ENCODE peak calls at places on chromosomes 6 and 20, in four cellular contexts. One of them, this sample, is unnamed.

GRCh38 chr6:149990672-149991402 is 27.1 kb downstream of the ULBP1 start:
- DNase-seq in fibroblast of the aortic adventitia: no peak
- DNase-seq in astrocyte: no peak
- DNase-seq in fibroblast of lung: no peak
- DNase-seq in this sample: no peak

GRCh38 chr6:24933868-24934401 is 1.8 kb downstream of the RIPOR2 start:
- DNase-seq in fibroblast of the aortic adventitia: no peak
- DNase-seq in astrocyte: no peak
- DNase-seq in fibroblast of lung: no peak
- DNase-seq in this sample: no peak

GRCh38 chr20:25460591-25461280 is 53.3 kb downstream of the GINS1 start:
- DNase-seq in fibroblast of the aortic adventitia: no peak
- DNase-seq in astrocyte: no peak
- DNase-seq in fibroblast of lung: no peak
- DNase-seq in this sample: no peak

GRCh38 chr6:131950767-131951575 is at the start of gene CCN2:
- DNase-seq in fibroblast of the aortic adventitia: peak
- DNase-seq in astrocyte: peak
- DNase-seq in fibroblast of lung: peak
- DNase-seq in this sample: peak

GRCh38 chr20:36106606-36107005 is 47.9 kb upstream of the EPB41L1 start:
- DNase-seq in fibroblast of the aortic adventitia: no peak
- DNase-seq in astrocyte: no peak
- DNase-seq in fibroblast of lung: no peak
- DNase-seq in this sample: no peak

GRCh38 chr6:118808794-118809668 is 84.9 kb upstream of the ASF1A start:
- DNase-seq in fibroblast of the aortic adventitia: no peak
- DNase-seq in astrocyte: no peak
- DNase-seq in fibroblast of lung: no peak
- DNase-seq in this sample: no peak

GRCh38 chr6:82589509-82590206 is 226.0 kb downstream of the TPBG start:
- DNase-seq in fibroblast of the aortic adventitia: peak
- DNase-seq in astrocyte: peak
- DNase-seq in fibroblast of lung: peak
- DNase-seq in this sample: peak

GRCh38 chr6:69866351-69867074 is at the start of gene COL19A1:
- DNase-seq in fibroblast of the aortic adventitia: peak
- DNase-seq in astrocyte: no peak
- DNase-seq in fibroblast of lung: peak
- DNase-seq in this sample: no peak

GRCh38 chr6:138520463-138520862 is 21.2 kb upstream of the NHSL1 start:
- DNase-seq in fibroblast of the aortic adventitia: peak
- DNase-seq in astrocyte: no peak
- DNase-seq in fibroblast of lung: no peak
- DNase-seq in this sample: no peak

DNA sequence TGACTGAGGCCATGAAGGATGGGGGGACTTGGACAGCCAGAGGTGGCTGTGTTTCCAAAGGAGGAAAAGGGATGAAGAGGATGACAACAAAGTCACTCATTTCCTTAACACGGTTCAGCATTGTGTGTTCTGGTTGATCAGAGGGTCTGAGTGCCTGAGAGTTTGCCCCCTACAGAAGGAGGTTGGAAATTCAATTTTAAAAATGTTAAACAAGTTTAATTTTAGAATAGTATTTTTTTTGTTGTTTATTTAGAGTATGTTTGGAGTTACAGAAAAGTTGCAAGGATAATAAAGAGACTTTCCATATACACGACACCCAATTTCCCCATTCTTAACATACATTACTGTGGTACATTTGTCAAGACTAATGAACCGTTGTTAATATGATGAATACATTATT is 10.3 kb upstream of the VAPB start:
- DNase-seq in fibroblast of the aortic adventitia: no peak
- DNase-seq in astrocyte: no peak
- DNase-seq in fibroblast of lung: no peak
- DNase-seq in this sample: no peak
- TF ChIP-seq CTCF in fibroblast of the aortic adventitia: peak
- TF ChIP-seq CTCF in astrocyte: no peak
- TF ChIP-seq CTCF in fibroblast of lung: peak
- TF ChIP-seq CTCF in this sample: no peak

DNA sequence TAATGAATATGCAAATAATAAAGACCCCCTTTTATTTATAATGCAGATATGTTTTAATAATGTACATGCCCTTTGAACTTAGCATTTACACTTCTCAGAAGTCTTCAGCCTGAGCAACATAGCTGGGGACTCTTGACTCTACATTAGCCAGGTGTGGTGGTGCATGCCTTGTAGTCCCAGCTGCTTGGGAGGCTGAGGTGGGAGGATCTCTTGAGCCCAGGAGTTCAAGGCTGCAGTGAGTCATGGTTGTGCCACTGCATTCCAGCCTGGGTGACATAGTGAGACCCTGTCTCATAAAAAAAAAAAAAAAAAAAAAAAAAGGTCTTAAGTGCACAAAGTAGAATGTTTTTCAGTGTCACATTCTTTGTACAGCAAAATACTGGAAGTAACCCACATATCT is 17.3 kb upstream of the MAPK13 start:
- DNase-seq in fibroblast of the aortic adventitia: no peak
- DNase-seq in astrocyte: no peak
- DNase-seq in fibroblast of lung: no peak
- DNase-seq in this sample: no peak
- H3K4me3 ChIP-seq in fibroblast of the aortic adventitia: no peak
- H3K4me3 ChIP-seq in astrocyte: no peak
- H3K4me3 ChIP-seq in fibroblast of lung: no peak
- H3K4me3 ChIP-seq in this sample: no peak

GRCh38 chr20:12012241-12013222 is 94.8 kb downstream of the BTBD3 start:
- DNase-seq in fibroblast of the aortic adventitia: peak
- DNase-seq in astrocyte: peak
- DNase-seq in fibroblast of lung: peak
- DNase-seq in this sample: no peak
- TF ChIP-seq CTCF in fibroblast of the aortic adventitia: peak
- TF ChIP-seq CTCF in astrocyte: peak
- TF ChIP-seq CTCF in fibroblast of lung: peak
- TF ChIP-seq CTCF in this sample: peak

DNA sequence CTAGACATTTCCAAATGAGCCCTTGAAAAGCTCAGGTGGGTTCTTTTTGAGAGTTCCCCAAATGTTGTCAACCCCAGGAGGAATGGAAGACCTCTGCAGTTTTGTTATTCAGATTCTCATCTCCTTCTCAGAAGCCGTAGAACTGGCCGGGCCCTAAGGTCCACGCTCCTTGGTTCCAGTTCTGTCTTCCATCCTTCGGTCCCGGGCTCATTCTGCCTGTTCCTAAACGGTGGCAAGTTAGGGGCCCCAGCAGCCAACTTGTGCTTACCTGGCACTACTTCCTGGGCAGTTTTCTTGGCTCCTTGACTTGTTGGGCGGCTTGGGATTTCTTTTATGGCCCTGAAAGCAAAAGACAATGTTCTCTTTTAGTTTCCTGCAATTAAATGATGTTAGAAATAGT is 6.4 kb downstream of the ESR1 start:
- DNase-seq in fibroblast of the aortic adventitia: no peak
- DNase-seq in astrocyte: no peak
- DNase-seq in fibroblast of lung: no peak
- DNase-seq in this sample: no peak
- H3K4me3 ChIP-seq in fibroblast of the aortic adventitia: no peak
- H3K4me3 ChIP-seq in astrocyte: no peak
- H3K4me3 ChIP-seq in fibroblast of lung: no peak
- H3K4me3 ChIP-seq in this sample: no peak

DNA sequence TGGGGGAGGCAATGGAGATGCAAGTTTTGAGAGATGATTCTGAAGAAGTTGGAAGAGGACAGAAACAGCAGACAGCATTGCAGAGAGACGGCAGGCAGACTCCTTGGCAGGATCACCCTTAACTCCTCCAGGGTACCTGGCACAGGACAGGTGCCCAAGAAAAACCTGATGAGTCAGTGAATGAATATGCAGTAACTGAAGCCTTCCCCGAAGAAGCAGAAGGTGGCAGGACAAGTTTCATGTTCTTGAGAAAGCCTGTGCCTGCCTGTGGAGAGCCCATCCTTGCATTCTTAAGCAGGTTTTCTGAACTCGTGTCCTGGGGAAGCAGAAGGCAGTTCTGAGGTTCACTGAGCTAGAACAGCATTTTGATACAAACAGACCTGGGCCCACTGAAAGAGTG is 79.6 kb upstream of the SASH1 start:
- DNase-seq in fibroblast of the aortic adventitia: no peak
- DNase-seq in astrocyte: no peak
- DNase-seq in fibroblast of lung: no peak
- DNase-seq in this sample: no peak
- TF ChIP-seq CTCF in fibroblast of the aortic adventitia: no peak
- TF ChIP-seq CTCF in astrocyte: no peak
- TF ChIP-seq CTCF in fibroblast of lung: no peak
- TF ChIP-seq CTCF in this sample: no peak

GRCh38 chr20:1389703-1390385 is 3.0 kb downstream of the FKBP1A start:
- DNase-seq in fibroblast of the aortic adventitia: peak
- DNase-seq in astrocyte: no peak
- DNase-seq in fibroblast of lung: peak
- DNase-seq in this sample: no peak
- H3K4me3 ChIP-seq in fibroblast of the aortic adventitia: peak
- H3K4me3 ChIP-seq in astrocyte: no peak
- H3K4me3 ChIP-seq in fibroblast of lung: no peak
- H3K4me3 ChIP-seq in this sample: no peak

GRCh38 chr6:3336859-3337515 is 78.2 kb downstream of the PSMG4 start:
- DNase-seq in fibroblast of the aortic adventitia: no peak
- DNase-seq in astrocyte: no peak
- DNase-seq in fibroblast of lung: no peak
- DNase-seq in this sample: no peak

GRCh38 chr6:3340358-3340798 is 81.6 kb downstream of the PSMG4 start:
- DNase-seq in fibroblast of the aortic adventitia: peak
- DNase-seq in astrocyte: peak
- DNase-seq in fibroblast of lung: peak
- DNase-seq in this sample: no peak

GRCh38 chr6:3336066-3336786 is 77.5 kb downstream of the PSMG4 start:
- DNase-seq in fibroblast of the aortic adventitia: no peak
- DNase-seq in astrocyte: no peak
- DNase-seq in fibroblast of lung: no peak
- DNase-seq in this sample: no peak

GRCh38 chr6:3335169-3335568 is 76.4 kb downstream of the PSMG4 start:
- DNase-seq in fibroblast of the aortic adventitia: no peak
- DNase-seq in astrocyte: no peak
- DNase-seq in fibroblast of lung: no peak
- DNase-seq in this sample: no peak

GRCh38 chr6:3337521-3338350 is 79.0 kb downstream of the PSMG4 start:
- DNase-seq in fibroblast of the aortic adventitia: no peak
- DNase-seq in astrocyte: peak
- DNase-seq in fibroblast of lung: peak
- DNase-seq in this sample: no peak
- TF ChIP-seq CTCF in fibroblast of the aortic adventitia: no peak
- TF ChIP-seq CTCF in astrocyte: no peak
- TF ChIP-seq CTCF in fibroblast of lung: peak
- TF ChIP-seq CTCF in this sample: no peak

GRCh38 chr6:128885381-128885780 is 2.4 kb downstream of the LAMA2 start:
- DNase-seq in fibroblast of the aortic adventitia: no peak
- DNase-seq in astrocyte: no peak
- DNase-seq in fibroblast of lung: no peak
- DNase-seq in this sample: no peak
- H3K4me3 ChIP-seq in fibroblast of the aortic adventitia: peak
- H3K4me3 ChIP-seq in astrocyte: no peak
- H3K4me3 ChIP-seq in fibroblast of lung: peak
- H3K4me3 ChIP-seq in this sample: peak

This sample was measured in AG09309.